ENCODE peak calls at places on chromosomes 5 and 9, in eight cellular contexts. X is PC-3, L is HL-60, K is cardiac muscle cell, T is OCI-LY7, Y is foreskin fibroblast, S is thyroid gland, M is transverse colon. G is an unnamed sample.

GRCh38 chr9:385818-386398 is 171.2 kb downstream of the DOCK8 start:
- DNase-seq in X (peak; percentile 83), L (peak; percentile 15), K (peak; percentile 80), T (peak; percentile 67), Y (peak; percentile 33), S (peak; percentile 55), M (peak; percentile 51), G (peak; percentile 55)

GRCh38 chr5:135242496-135243193 is 156.4 kb downstream of the MACROH2A1 start:
- DNase-seq in X (no peak), L (no peak), K (no peak), T (no peak), Y (peak; percentile 56), S (peak; percentile 35), M (peak; percentile 36), G (no peak)

GRCh38 chr5:111165058-111165457 is 59.1 kb upstream of the CAMK4 start:
- DNase-seq in X (no peak), L (no peak), K (no peak), T (no peak), Y (no peak), S (no peak), M (no peak), G (no peak)

GRCh38 chr5:154860123-154860522 is 1.7 kb downstream of the CNOT8 start:
- DNase-seq in X (peak; percentile 13), L (peak; percentile 66), K (no peak), T (peak; percentile 32), Y (peak; percentile 85), S (no peak), M (peak; percentile 39), G (peak; percentile 61)

GRCh38 chr9:129597355-129598088 is 23.4 kb downstream of the C9orf50 start:
- DNase-seq in X (peak; percentile 56), L (no peak), K (peak; percentile 71), T (no peak), Y (peak; percentile 84), S (peak; percentile 58), M (peak; percentile 62), G (no peak)

GRCh38 chr5:126963822-126964375 is 66.5 kb downstream of the MARCHF3 start:
- DNase-seq in X (no peak), L (no peak), K (no peak), T (no peak), Y (no peak), S (no peak), M (no peak), G (no peak)

GRCh38 chr5:153905214-153905613 is 133.5 kb downstream of the FAM114A2 start:
- DNase-seq in X (no peak), L (no peak), K (no peak), T (peak; percentile 3), Y (peak; percentile 32), S (no peak), M (no peak), G (no peak)

GRCh38 chr9:108953983-108954574 is 19.9 kb downstream of the ABITRAM start:
- DNase-seq in X (peak; percentile 67), L (no peak), K (peak; percentile 66), T (peak; percentile 55), Y (peak; percentile 73), S (no peak), M (no peak), G (peak; percentile 14)

GRCh38 chr5:129161830-129162229 is 67.3 kb downstream of the ISOC1 start:
- DNase-seq in X (no peak), L (no peak), K (no peak), T (no peak), Y (no peak), S (no peak), M (no peak), G (no peak)

GRCh38 chr5:158682631-158683030 is 417.1 kb downstream of the EBF1 start:
- DNase-seq in X (no peak), L (no peak), K (no peak), T (no peak), Y (no peak), S (no peak), M (no peak), G (no peak)

GRCh38 chr9:92438900-92439526 is 14.7 kb upstream of the OMD start:
- DNase-seq in X (peak; percentile 24), L (no peak), K (no peak), T (peak; percentile 11), Y (peak; percentile 47), S (no peak), M (no peak), G (no peak)
- TF ChIP-seq CTCF in X (peak; percentile 16), L (no peak), K (peak; percentile 23), T (peak; percentile 66), Y (no peak), S (no peak), M (peak; percentile 48), G (no peak)

GRCh38 chr9:125758986-125759811 is 12.0 kb downstream of the PBX3 start:
- DNase-seq in X (peak; percentile 44), L (peak; percentile 87), K (no peak), T (peak; percentile 12), Y (peak; percentile 42), S (no peak), M (peak; percentile 12), G (no peak)
- H3K4me3 ChIP-seq in X (peak overlapping the region; percentile 53), L (peak overlapping the region; percentile 42), K (no peak overlapping the region), T (no peak overlapping the region), Y (peak overlapping the region; percentile 21), S (no peak overlapping the region), M (peak overlapping the region; percentile 8), G (no peak overlapping the region)

GRCh38 chr9:82903503-82903902 is 159.4 kb downstream of the RASEF start:
- DNase-seq in X (peak; percentile 13), L (no peak), K (no peak), T (no peak), Y (no peak), S (no peak), M (no peak), G (no peak)
- TF ChIP-seq CTCF in X (peak; percentile 34), L (no peak), K (no peak), T (peak; percentile 25), Y (no peak), S (peak; percentile 3), M (no peak), G (peak; percentile 54)

DNA sequence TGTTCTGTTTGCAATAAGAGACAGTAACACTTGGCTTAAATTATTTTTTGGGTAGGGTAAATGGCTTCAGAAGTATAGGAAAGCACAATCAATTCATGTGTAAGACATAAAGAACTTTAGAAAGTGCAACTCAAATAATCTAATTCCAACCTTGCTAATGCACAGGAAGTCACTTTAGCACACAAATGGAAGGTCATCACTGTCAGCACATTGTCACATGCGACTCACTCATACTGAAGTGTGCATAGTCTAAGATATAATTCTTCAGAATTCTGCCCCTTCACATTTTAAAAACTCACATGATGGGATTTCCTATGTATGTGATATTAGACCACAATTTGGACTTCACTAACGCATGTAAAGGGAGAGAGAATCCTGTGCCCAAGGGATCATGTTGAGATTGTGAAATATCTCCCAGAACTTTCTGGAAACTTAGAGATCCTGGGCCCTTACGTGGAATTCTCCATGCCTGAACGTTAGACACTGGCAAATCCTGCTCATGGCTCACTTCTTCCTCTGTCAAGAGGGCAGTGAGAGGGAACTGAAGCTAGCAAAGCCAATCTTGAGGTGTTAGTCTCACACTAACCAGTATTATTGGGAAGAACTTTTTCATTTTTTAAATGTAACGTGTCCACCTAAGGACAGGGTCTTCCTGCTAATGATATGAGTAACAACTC is 403.2 kb upstream of the PTGER4 start:
- DNase-seq in X (peak; percentile 39), L (no peak), K (no peak), T (no peak), Y (no peak), S (no peak), M (no peak), G (no peak)
- H3K4me3 ChIP-seq in X (no peak overlapping the region), L (no peak overlapping the region), K (no peak overlapping the region), T (no peak overlapping the region), Y (no peak overlapping the region), S (no peak overlapping the region), M (no peak overlapping the region), G (no peak overlapping the region)

G was measured in brain microvascular endothelial cell.